ENCODE peak calls at places on chromosome 4, in six cellular contexts. M is T1000, C is tibial artery, X is WTC11, Q is H7, W is LoVo. Y is an unnamed sample.

GRCh38 chr4:6594826-6595355 is 19.9 kb downstream of the MAN2B2 start:
- DNase-seq in M (no peak), C (no peak), W (no peak), X (no peak), Q (no peak), Y (no peak)

GRCh38 chr4:13917010-13917409 is 289.5 kb upstream of the BOD1L1 start:
- DNase-seq in W (no peak), M (no peak), Q (no peak), X (no peak), C (no peak), Y (no peak)

GRCh38 chr4:20313237-20314030 is 61.7 kb downstream of the SLIT2 start:
- DNase-seq in Q (peak; percentile 36), C (no peak), M (no peak), W (no peak), X (peak; percentile 80), Y (peak; percentile 28)

GRCh38 chr4:165635951-165636350 is 237.1 kb upstream of the TLL1 start:
- DNase-seq in C (no peak), Q (no peak), W (no peak), M (no peak), X (no peak), Y (no peak)

GRCh38 chr4:112514079-112514448 is 1.9 kb downstream of the NEUROG2 start:
- DNase-seq in X (no peak), W (no peak), M (no peak), C (no peak), Q (peak; percentile 69), Y (no peak)

GRCh38 chr4:2226261-2226660 is 15.7 kb downstream of the HAUS3 start:
- DNase-seq in X (no peak), W (no peak), M (no peak), Q (no peak), C (no peak), Y (no peak)

GRCh38 chr4:185718578-185719492 is 93.2 kb downstream of the SORBS2 start:
- DNase-seq in C (no peak), W (no peak), X (no peak), M (no peak), Q (no peak), Y (no peak)

GRCh38 chr4:2789351-2789750 is 3.5 kb upstream of the SH3BP2 start:
- DNase-seq in Q (no peak), M (no peak), W (no peak), X (no peak), C (peak; percentile 9), Y (no peak)

GRCh38 chr4:37891221-37892159 is 606 bp downstream of the TBC1D1 start:
- DNase-seq in C (peak; percentile 57), Q (peak; percentile 80), M (no peak), W (peak; percentile 30), X (peak; percentile 19), Y (peak; percentile 44)

GRCh38 chr4:3213661-3214250 is 35.2 kb upstream of the MSANTD1 start:
- DNase-seq in X (no peak), Q (no peak), W (no peak), C (no peak), M (no peak), Y (no peak)

GRCh38 chr4:42844422-42844821 is 48.1 kb upstream of the GRXCR1 start:
- DNase-seq in W (no peak), C (no peak), X (no peak), M (no peak), Q (no peak), Y (no peak)

Y was measured in small intestine.